ENCODE peak calls at places on chromosomes 11 and 22, in four cellular contexts. D is IMR-90, W is ovary, F is body of pancreas. K is an unnamed sample.
A peak's percentile ranks its signal among the peaks of the same experiment; 100 is the strongest.

GRCh38 chr11:95296165-95296564 is 65.2 kb upstream of the SESN3 start:
- DNase-seq in D (no peak), W (no peak), F (peak; percentile 32), K (no peak)

GRCh38 chr11:1226226-1226961 is 3.5 kb downstream of the MUC5B start:
- DNase-seq in D (no peak), W (no peak), F (no peak), K (peak; percentile 60)

GRCh38 chr11:102733232-102733875 is 8.6 kb upstream of the MMP8 start:
- DNase-seq in D (peak; percentile 47), W (no peak), F (peak; percentile 67), K (peak; percentile 15)

GRCh38 chr11:3340025-3340424 is 38.9 kb downstream of the ZNF195 start:
- DNase-seq in D (peak; percentile 85), W (no peak), F (no peak), K (no peak)

GRCh38 chr11:111549869-111550203 is 9.3 kb downstream of the LAYN start:
- DNase-seq in D (no peak), W (no peak), F (no peak), K (no peak)

GRCh38 chr11:57072640-57073039 is 83.9 kb downstream of the OR5AK2 start:
- DNase-seq in D (peak; percentile 97), W (no peak), F (no peak), K (no peak)

GRCh38 chr11:72840780-72841179 is 26.6 kb downstream of the ATG16L2 start:
- DNase-seq in D (peak; percentile 95), W (no peak), F (no peak), K (no peak)

GRCh38 chr22:48889887-48890692 is 937.6 kb downstream of the BRD1 start:
- DNase-seq in D (no peak), W (no peak), F (no peak), K (no peak)

GRCh38 chr11:7673724-7674434 is 579 bp upstream of the CYB5R2 start:
- DNase-seq in D (no peak), W (peak; percentile 57), F (no peak), K (no peak)

GRCh38 chr11:122910775-122911174 is 28.2 kb downstream of the JHY start:
- DNase-seq in D (peak; percentile 38), W (no peak), F (no peak), K (no peak)

GRCh38 chr22:18035740-18036139 is 11.4 kb upstream of the MICAL3 start:
- DNase-seq in D (peak; percentile 19), W (no peak), F (peak; percentile 59), K (peak; percentile 48)

GRCh38 chr11:12885717-12886226 is 123.3 kb upstream of the RASSF10 start:
- DNase-seq in D (no peak), W (no peak), F (no peak), K (no peak)

GRCh38 chr11:15901790-15902189 is 454.6 kb downstream of the SOX6 start:
- DNase-seq in D (no peak), W (no peak), F (no peak), K (no peak)

GRCh38 chr11:121930004-121930965 is 185.7 kb downstream of the BLID start:
- DNase-seq in D (peak; percentile 13), W (no peak), F (no peak), K (peak; percentile 32)

GRCh38 chr11:34192481-34193401 is 87.3 kb downstream of the NAT10 start:
- DNase-seq in D (peak; percentile 93), W (peak; percentile 68), F (no peak), K (no peak)

GRCh38 chr11:3671334-3672254 is at the start of gene CHRNA10:
- DNase-seq in D (no peak), W (no peak), F (no peak), K (no peak)

GRCh38 chr11:82682003-82682751 is 51.5 kb downstream of the FAM181B start:
- DNase-seq in D (peak; percentile 75), W (no peak), F (no peak), K (no peak)

GRCh38 chr11:102111787-102112653 is 1.8 kb downstream of the YAP1 start:
- DNase-seq in D (peak; percentile 94), W (peak; percentile 69), F (peak; percentile 47), K (peak; percentile 39)

GRCh38 chr22:19892249-19892879 is 37.7 kb upstream of the GNB1L start:
- DNase-seq in D (peak; percentile 53), W (peak; percentile 54), F (no peak), K (no peak)

GRCh38 chr11:111306321-111306720 is 8.0 kb downstream of the POU2AF3 start:
- DNase-seq in D (no peak), W (no peak), F (no peak), K (no peak)

GRCh38 chr11:17547051-17547577 is at the start of gene OTOG:
- DNase-seq in D (no peak), W (no peak), F (no peak), K (no peak)

GRCh38 chr22:29689201-29689871 is 30.5 kb upstream of the CABP7 start:
- DNase-seq in D (no peak), W (no peak), F (no peak), K (no peak)

GRCh38 chr11:45213316-45213665 is 66.9 kb downstream of the PRDM11 start:
- DNase-seq in D (no peak), W (no peak), F (no peak), K (no peak)

GRCh38 chr11:33708970-33709369 is 8.3 kb upstream of the C11orf91 start:
- DNase-seq in D (peak; percentile 58), W (no peak), F (no peak), K (no peak)

GRCh38 chr22:47213571-47214230 is 451.3 kb downstream of the TBC1D22A start:
- DNase-seq in D (no peak), W (no peak), F (no peak), K (no peak)

GRCh38 chr11:20156280-20156875 is 3.9 kb downstream of the DBX1 start:
- DNase-seq in D (no peak), W (no peak), F (no peak), K (no peak)

DNA sequence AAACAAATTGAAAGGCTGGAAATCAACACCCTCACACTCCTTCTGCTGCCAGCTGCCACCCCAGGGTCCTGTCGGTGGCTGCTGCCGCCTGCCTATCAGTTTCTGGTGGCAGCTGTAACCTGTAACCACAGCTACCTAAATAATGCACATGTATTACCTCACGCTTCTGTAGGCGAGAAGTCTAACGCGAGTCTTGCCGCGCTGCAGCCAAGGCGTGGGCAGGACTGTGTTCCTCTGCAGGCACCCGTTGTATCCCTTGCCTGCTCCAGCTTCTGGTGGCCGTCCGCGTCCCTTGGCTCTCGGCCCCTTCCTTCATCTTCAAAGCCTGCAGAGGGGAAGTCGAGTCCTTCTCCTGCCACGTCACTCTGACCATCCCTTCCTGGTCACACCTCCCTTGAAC is 44.1 kb upstream of the GCAT start:
- DNase-seq in D (no peak), W (no peak), F (no peak), K (no peak)
- H3K27ac ChIP-seq in D (no peak overlapping the region), W (no peak overlapping the region), F (no peak overlapping the region), K (no peak overlapping the region)

DNA sequence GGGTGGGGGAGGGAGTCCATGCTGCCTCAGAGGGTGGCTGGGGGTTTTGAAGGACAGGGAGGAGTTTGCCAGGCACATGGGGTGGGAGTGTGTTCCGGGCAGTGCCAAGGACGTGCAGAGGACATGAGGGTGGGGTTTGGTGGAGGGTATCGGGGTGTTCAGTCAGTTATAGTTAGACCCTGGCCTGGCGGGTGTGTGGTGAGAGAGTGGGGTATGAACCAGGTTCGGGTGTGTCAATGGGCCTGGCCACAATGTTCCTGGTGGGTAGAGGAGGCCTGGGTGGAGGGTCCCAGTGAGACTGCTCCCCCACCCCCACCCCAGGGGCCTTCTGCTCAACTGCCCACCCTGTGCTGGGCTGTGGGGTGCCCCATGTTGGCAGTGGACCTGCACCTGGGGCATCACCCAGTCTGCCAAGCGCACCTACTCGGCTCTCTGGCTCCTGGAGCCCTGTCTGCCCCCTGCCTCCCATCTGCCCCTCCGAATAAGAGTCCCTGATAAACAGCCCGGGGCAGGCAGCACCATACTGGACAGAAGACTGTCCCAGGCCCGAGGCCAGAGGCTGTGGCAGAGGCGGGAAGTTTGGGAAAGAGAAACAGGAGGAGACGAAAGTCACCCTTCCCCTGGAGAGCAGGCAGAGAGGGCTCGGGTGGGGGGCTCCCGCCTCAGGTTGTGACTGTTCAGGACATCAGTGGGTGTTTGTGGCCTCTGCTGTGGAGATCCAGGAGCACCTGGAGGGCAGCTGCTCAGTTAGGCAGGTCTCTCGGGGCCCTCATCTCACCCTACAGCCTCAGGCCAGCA is 4.1 kb downstream of the PIM3 start:
- DNase-seq in D (no peak), W (peak; percentile 35), F (peak; percentile 26), K (peak; percentile 27)
- TF ChIP-seq POLR2A in D (no peak), W (no peak), F (no peak), K (no peak)

GRCh38 chr22:23534851-23535717 is 45.0 kb downstream of the IGLL1 start:
- DNase-seq in D (no peak), W (peak; percentile 27), F (no peak), K (peak; percentile 8)

GRCh38 chr22:23537421-23537820 is 42.7 kb downstream of the IGLL1 start:
- DNase-seq in D (no peak), W (no peak), F (no peak), K (no peak)

GRCh38 chr22:23534201-23534850 is 45.8 kb downstream of the IGLL1 start:
- DNase-seq in D (no peak), W (peak; percentile 68), F (no peak), K (no peak)

GRCh38 chr22:23539135-23539838 is 40.8 kb downstream of the IGLL1 start:
- DNase-seq in D (peak; percentile 69), W (peak; percentile 85), F (peak; percentile 81), K (peak; percentile 83)

DNA sequence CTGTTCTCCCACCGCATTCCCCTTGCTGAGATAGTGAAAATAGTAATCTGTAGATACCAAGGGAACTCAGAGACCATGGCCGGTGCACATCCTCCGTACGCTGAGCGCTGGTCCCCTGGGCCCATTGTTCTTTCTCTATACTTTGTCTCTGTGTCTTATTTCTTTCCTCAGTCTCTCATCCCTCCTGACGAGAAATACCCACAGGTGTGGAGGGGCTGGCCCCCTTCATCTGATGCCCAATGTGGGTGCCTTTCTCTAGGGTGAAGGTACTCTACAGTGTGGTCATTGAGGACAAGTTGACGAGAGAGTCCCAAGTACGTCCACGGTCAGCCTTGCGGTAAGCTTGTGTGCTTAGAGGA is 41.6 kb downstream of the IGLL1 start:
- DNase-seq in D (no peak), W (no peak), F (no peak), K (no peak)
- H3K4me1 ChIP-seq in D (no peaks in the 10 kb centered on the region), W (peaks cover 32% of the 10 kb centered on the region), F (peaks cover 14% of the 10 kb centered on the region), K (peaks cover 3% of the 10 kb centered on the region)

DNA sequence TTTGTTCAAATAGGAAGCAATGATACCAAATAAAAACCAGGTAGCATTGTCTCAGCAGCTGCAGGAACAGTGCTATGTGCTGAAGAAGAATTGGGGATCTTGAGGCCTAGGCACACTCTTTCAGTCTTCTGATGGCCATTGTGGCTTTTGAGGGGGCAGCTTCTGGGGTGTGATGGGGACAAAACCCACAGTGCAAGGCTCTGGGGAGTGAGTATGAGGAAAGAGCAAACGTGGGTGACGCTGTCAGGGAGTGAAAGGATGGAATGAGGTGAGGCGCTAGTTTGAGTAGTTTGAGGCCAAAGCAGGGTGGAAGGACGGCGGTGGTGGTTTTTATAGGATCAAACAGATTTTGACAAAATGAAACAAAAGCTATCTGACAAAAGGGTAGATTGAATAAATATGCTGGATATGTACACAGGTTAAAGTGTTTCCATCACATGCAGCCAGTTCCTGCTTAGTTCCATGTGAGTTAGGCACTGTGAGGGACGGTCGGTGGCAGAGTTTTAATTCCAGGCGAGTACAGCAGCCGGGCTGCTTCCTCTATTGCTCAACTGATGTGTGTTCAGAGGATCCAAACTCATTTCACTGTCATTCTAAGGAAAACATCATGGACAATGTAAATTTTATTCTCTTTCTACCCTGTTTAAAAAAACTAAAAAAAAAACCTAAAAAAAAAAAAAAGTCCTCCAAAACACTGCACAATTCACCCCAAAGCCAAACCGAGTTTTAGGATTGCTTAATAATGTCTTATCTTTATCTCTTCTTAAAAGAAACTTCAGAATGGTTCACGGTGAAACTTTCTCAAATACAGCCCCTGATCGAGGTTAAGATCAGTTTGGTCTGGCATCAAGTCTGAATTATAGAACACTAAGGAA is 18.9 kb downstream of the ADAMTS15 start:
- DNase-seq in D (no peak), W (no peak), F (no peak), K (no peak)
- H3K27ac ChIP-seq in D (no peak overlapping the region), W (no peak overlapping the region), F (no peak overlapping the region), K (no peak overlapping the region)

GRCh38 chr22:42621505-42622002 is 6.9 kb upstream of the POLDIP3 start:
- DNase-seq in D (peak; percentile 61), W (peak; percentile 70), F (peak; percentile 73), K (peak; percentile 85)
- TF ChIP-seq POLR2A in D (no peak), W (no peak), F (no peak), K (no peak)